ENCODE peak calls at places on chromosomes 4 and X, in six cellular contexts. D, V, U, K, B and W are unnamed samples.

GRCh38 chr4:77579406-77580076 is 26.1 kb upstream of the CXCL13 start:
- DNase-seq in V (no peak), U (no peak), B (no peak), K (no peak), D (no peak), W (no peak)

GRCh38 chr4:70927502-70928139 is 25.5 kb downstream of the MOB1B start:
- DNase-seq in D (no peak), B (no peak), K (no peak), V (no peak), U (no peak), W (no peak)

GRCh38 chrX:40130207-40130606 is 32.4 kb upstream of the BCOR start:
- DNase-seq in B (peak; percentile 82), U (no peak), V (no peak), K (no peak), D (no peak), W (no peak)

GRCh38 chr4:182245541-182246245 is 2.5 kb downstream of the TENM3 start:
- DNase-seq in V (no peak), K (no peak), U (no peak), D (no peak), B (no peak), W (no peak)

GRCh38 chr4:22477794-22478182 is 38.1 kb downstream of the ADGRA3 start:
- DNase-seq in B (no peak), U (no peak), D (no peak), K (no peak), V (no peak), W (no peak)

GRCh38 chr4:163167333-163167626 is 590 bp upstream of the NAF1 start:
- DNase-seq in V (no peak), D (no peak), B (no peak), U (no peak), K (peak; percentile 49), W (no peak)

GRCh38 chr4:41213563-41214157 is 682 bp downstream of the APBB2 start:
- DNase-seq in B (peak; percentile 82), K (peak; percentile 37), V (no peak), U (peak; percentile 37), D (no peak), W (peak; percentile 43)

GRCh38 chr4:103786014-103786413 is 66.2 kb upstream of the TACR3 start:
- DNase-seq in V (peak; percentile 81), D (no peak), B (no peak), K (peak; percentile 40), U (no peak), W (no peak)

GRCh38 chr4:143348233-143349077 is 11.8 kb downstream of the GAB1 start:
- DNase-seq in V (no peak), K (no peak), D (no peak), U (no peak), B (no peak), W (no peak)

GRCh38 chr4:182137343-182137742 is 105.9 kb upstream of the TENM3 start:
- DNase-seq in K (no peak), U (no peak), B (no peak), D (no peak), V (no peak), W (no peak)

GRCh38 chr4:1967512-1968149 is 41.1 kb downstream of the NELFA start:
- DNase-seq in D (no peak), V (no peak), K (peak; percentile 16), U (no peak), B (peak; percentile 10), W (no peak)

DNA sequence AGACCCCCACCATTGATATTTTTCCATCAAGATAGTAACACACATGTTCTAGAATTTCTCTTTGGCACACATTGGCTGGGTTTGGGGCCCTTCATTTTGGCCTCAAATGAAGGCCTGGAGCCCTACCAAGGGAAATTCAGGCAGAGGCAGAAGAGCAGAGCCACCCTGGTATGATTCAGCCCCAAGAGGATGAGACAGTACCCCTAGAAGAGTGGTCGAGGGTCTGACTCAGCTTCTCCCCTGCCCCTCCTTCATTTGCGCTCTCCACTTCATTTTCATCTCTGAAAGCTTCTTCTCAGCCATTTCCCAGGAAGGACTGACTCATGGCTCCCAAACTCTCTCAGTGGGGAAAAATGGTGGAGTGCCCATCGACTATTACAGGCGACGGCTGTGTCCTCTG is 43.4 kb downstream of the MAMLD1 start:
- DNase-seq in V (no peak), K (no peak), B (no peak), D (no peak), U (no peak), W (no peak)
- H3K4me1 ChIP-seq in V (no peaks in the 10 kb centered on the region), K (no peaks in the 10 kb centered on the region), B (no peaks in the 10 kb centered on the region), D (no peaks in the 10 kb centered on the region), U (no peaks in the 10 kb centered on the region), W (no peaks in the 10 kb centered on the region)

GRCh38 chr4:39616651-39617050 is 22.0 kb downstream of the SMIM14 start:
- DNase-seq in K (peak; percentile 84), D (no peak), V (no peak), B (no peak), U (no peak), W (no peak)
- H3K4me1 ChIP-seq in K (peaks cover 42% of the 10 kb centered on the region), D (peaks cover 9% of the 10 kb centered on the region), V (no peaks in the 10 kb centered on the region), B (peaks cover 2% of the 10 kb centered on the region), U (peaks cover 25% of the 10 kb centered on the region), W (peaks cover 43% of the 10 kb centered on the region)

GRCh38 chr4:11702886-11703555 is 274.3 kb upstream of the HS3ST1 start:
- DNase-seq in D (no peak), U (no peak), V (no peak), B (no peak), K (no peak), W (no peak)

GRCh38 chr4:11698846-11699590 is 270.3 kb upstream of the HS3ST1 start:
- DNase-seq in U (no peak), B (no peak), K (peak; percentile 77), V (no peak), D (no peak), W (no peak)

GRCh38 chr4:11698033-11698432 is 269.3 kb upstream of the HS3ST1 start:
- DNase-seq in D (no peak), K (no peak), V (no peak), B (no peak), U (no peak), W (no peak)

GRCh38 chr4:11701978-11702377 is 273.3 kb upstream of the HS3ST1 start:
- DNase-seq in D (no peak), B (no peak), U (no peak), V (no peak), K (no peak), W (no peak)

DNA sequence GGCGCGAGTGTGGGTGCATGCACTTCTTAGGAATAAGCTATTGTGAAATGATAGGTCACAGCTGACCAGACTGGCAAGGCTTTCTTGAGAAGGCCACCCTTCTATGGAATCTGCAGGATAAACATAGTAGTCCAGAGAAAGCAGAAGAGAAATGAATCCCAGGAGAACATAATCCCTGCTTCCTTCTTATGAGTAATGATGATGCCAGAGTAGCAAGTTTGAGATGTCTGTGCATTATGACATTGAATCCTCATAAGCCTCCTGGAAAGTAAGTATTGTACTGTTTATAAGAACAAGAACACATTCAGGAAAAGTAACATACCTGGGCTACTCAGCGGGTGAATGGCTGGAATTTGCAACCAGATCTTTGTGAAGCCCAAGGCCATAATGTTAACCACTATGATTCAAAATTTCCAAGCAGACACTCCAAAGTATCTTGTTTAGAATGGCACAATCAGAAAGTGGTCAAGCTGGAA is 272.1 kb upstream of the HS3ST1 start:
- DNase-seq in K (no peak), U (no peak), B (no peak), V (no peak), D (no peak), W (no peak)
- H3K4me1 ChIP-seq in K (peaks cover 44% of the 10 kb centered on the region), U (no peaks in the 10 kb centered on the region), B (no peaks in the 10 kb centered on the region), V (no peaks in the 10 kb centered on the region), D (no peaks in the 10 kb centered on the region), W (no peaks in the 10 kb centered on the region)

DNA sequence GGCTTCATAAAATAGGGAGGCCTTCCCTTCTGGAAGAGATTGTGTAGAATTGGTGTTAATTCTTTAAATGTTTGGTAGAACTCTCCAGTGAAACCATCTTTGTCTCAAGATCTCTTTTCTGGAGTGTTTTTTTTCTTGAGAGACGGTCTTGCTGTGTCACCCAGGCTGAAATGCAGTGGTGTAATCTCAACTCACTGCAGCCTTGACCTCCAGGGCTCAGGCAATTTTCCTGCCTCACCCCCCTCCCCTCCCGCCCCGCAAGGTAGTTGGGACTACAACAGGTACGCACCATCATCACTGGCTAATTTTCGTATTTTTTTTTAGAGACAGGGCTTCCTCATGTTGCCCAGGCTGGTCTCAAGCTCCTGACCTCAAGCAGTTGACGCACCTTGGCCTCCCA is 12.1 kb downstream of the SMS start:
- DNase-seq in U (no peak), K (no peak), V (no peak), D (no peak), B (no peak), W (no peak)
- H3K4me1 ChIP-seq in U (peaks cover 9% of the 10 kb centered on the region), K (peaks cover 9% of the 10 kb centered on the region), V (no peaks in the 10 kb centered on the region), D (no peaks in the 10 kb centered on the region), B (no peaks in the 10 kb centered on the region), W (no peaks in the 10 kb centered on the region)

GRCh38 chr4:26751004-26751403 is 109.6 kb upstream of the STIM2 start:
- DNase-seq in D (no peak), U (no peak), V (no peak), B (no peak), K (no peak), W (no peak)

GRCh38 chr4:26748805-26749204 is 111.8 kb upstream of the STIM2 start:
- DNase-seq in B (no peak), K (no peak), U (no peak), D (no peak), V (peak; percentile 33), W (no peak)

GRCh38 chr4:26749867-26750266 is 110.8 kb upstream of the STIM2 start:
- DNase-seq in K (no peak), U (no peak), D (no peak), V (no peak), B (no peak), W (no peak)

GRCh38 chr4:26751838-26752237 is 108.8 kb upstream of the STIM2 start:
- DNase-seq in K (no peak), U (no peak), B (no peak), D (no peak), V (no peak), W (no peak)

GRCh38 chr4:26746742-26747351 is 113.8 kb upstream of the STIM2 start:
- DNase-seq in K (no peak), B (no peak), D (no peak), U (no peak), V (peak; percentile 52), W (no peak)
- H3K4me1 ChIP-seq in K (no peaks in the 10 kb centered on the region), B (no peaks in the 10 kb centered on the region), D (no peaks in the 10 kb centered on the region), U (peaks cover 1% of the 10 kb centered on the region), V (peaks cover 25% of the 10 kb centered on the region), W (no peaks in the 10 kb centered on the region)